ENCODE peak calls at places on chromosomes 6 and 20, in eight cellular contexts. V, G, K, Q, D, O, B and F are unnamed samples.

GRCh38 chr20:14959506-14960493 is 622.4 kb upstream of the FLRT3 start:
- DNase-seq in O (no peak), D (peak), K (no peak), Q (no peak), B (no peak), G (no peak), V (no peak), F (no peak)

GRCh38 chr20:45377191-45377775 is 842 bp downstream of the TP53TG5 start:
- DNase-seq in D (no peak), V (no peak), O (no peak), Q (no peak), K (no peak), B (no peak), G (no peak), F (no peak)

GRCh38 chr6:21827425-21828192 is 234.1 kb downstream of the SOX4 start:
- DNase-seq in K (no peak), G (no peak), B (no peak), Q (no peak), V (no peak), O (peak), D (no peak), F (no peak)

GRCh38 chr6:131427441-131428051 is 145.5 kb upstream of the ARG1 start:
- DNase-seq in G (no peak), D (no peak), Q (no peak), O (no peak), V (no peak), K (no peak), B (no peak), F (no peak)

GRCh38 chr20:49245921-49246740 is 26.9 kb downstream of the DDX27 start:
- DNase-seq in B (no peak), D (peak), V (no peak), G (no peak), K (no peak), Q (peak), O (peak), F (no peak)

GRCh38 chr6:114181629-114182028 is 161.2 kb downstream of the HS3ST5 start:
- DNase-seq in K (no peak), B (no peak), D (no peak), O (no peak), G (no peak), V (no peak), Q (no peak), F (no peak)

GRCh38 chr6:164099535-164099982 is 685.0 kb downstream of the QKI start:
- DNase-seq in D (no peak), G (no peak), Q (no peak), V (no peak), B (no peak), K (no peak), O (no peak), F (no peak)

GRCh38 chr20:33262658-33263065 is 20.4 kb upstream of the BPIFB1 start:
- DNase-seq in B (no peak), G (peak), O (peak), K (peak), Q (peak), D (peak), V (peak), F (no peak)

GRCh38 chr6:32139590-32139989 is 9.5 kb upstream of the FKBPL start:
- DNase-seq in D (no peak), V (no peak), Q (no peak), K (no peak), B (no peak), G (no peak), O (no peak), F (no peak)

GRCh38 chr6:100751590-100751989 is 129.5 kb downstream of the ASCC3 start:
- DNase-seq in B (no peak), V (no peak), G (no peak), O (no peak), K (no peak), Q (no peak), D (no peak), F (no peak)

GRCh38 chr6:164415832-164416563 is 893.4 kb downstream of the C6orf118 start:
- DNase-seq in V (no peak), Q (no peak), B (no peak), D (no peak), O (no peak), G (no peak), K (no peak), F (no peak)

GRCh38 chr6:40825085-40825484 is 213.9 kb downstream of the UNC5CL start:
- DNase-seq in D (no peak), G (no peak), O (no peak), V (no peak), B (no peak), K (no peak), Q (no peak), F (no peak)

GRCh38 chr6:25697537-25698340 is 45.7 kb downstream of the SCGN start:
- DNase-seq in G (no peak), K (no peak), Q (no peak), D (peak), O (no peak), B (no peak), V (no peak), F (no peak)

GRCh38 chr6:163876391-163876790 is 461.9 kb downstream of the QKI start:
- DNase-seq in V (no peak), Q (no peak), G (no peak), B (no peak), D (no peak), K (no peak), O (no peak), F (no peak)

GRCh38 chr20:24102290-24102689 is 113.7 kb upstream of the GGTLC1 start:
- DNase-seq in V (no peak), G (no peak), O (no peak), B (no peak), Q (peak), D (peak), K (no peak), F (no peak)

GRCh38 chr20:44247131-44247571 is at the start of gene GDAP1L1:
- DNase-seq in D (no peak), V (no peak), G (no peak), O (no peak), K (peak), B (no peak), Q (peak), F (no peak)

GRCh38 chr6:78268591-78268990 is 598.8 kb upstream of the IRAK1BP1 start:
- DNase-seq in G (no peak), B (no peak), D (peak), V (no peak), Q (no peak), O (no peak), K (no peak), F (no peak)

GRCh38 chr6:147651249-147652063 is 143.0 kb downstream of the SAMD5 start:
- DNase-seq in D (peak), K (no peak), Q (no peak), G (peak), B (no peak), O (peak), V (peak), F (no peak)

GRCh38 chr6:73854998-73855718 is 159.2 kb downstream of the CD109 start:
- DNase-seq in G (no peak), V (no peak), O (peak), K (no peak), Q (peak), D (peak), B (no peak), F (no peak)

GRCh38 chr20:61923371-61924166 is 142.1 kb downstream of the TAF4 start:
- DNase-seq in G (no peak), D (no peak), V (no peak), K (no peak), O (no peak), B (no peak), Q (no peak), F (no peak)

GRCh38 chr6:5328800-5329199 is 67.5 kb downstream of the FARS2 start:
- DNase-seq in D (no peak), V (no peak), K (no peak), O (no peak), Q (no peak), G (no peak), B (no peak), F (no peak)

GRCh38 chr20:9220874-9221547 is 152.1 kb downstream of the PLCB4 start:
- DNase-seq in Q (no peak), V (no peak), G (no peak), K (no peak), O (peak), B (no peak), D (no peak), F (no peak)

GRCh38 chr20:59148713-59149493 is 14.7 kb upstream of the ZNF831 start:
- DNase-seq in V (no peak), G (peak), O (no peak), Q (no peak), K (no peak), D (no peak), B (no peak), F (no peak)

GRCh38 chr20:37396520-37397075 is 50.7 kb downstream of the SRC start:
- DNase-seq in V (no peak), G (no peak), K (no peak), Q (no peak), D (no peak), B (no peak), O (no peak), F (no peak)

GRCh38 chr20:59718681-59719080 is 114.3 kb downstream of the PHACTR3 start:
- DNase-seq in B (no peak), G (peak), Q (no peak), V (no peak), K (peak), O (no peak), D (no peak), F (no peak)

GRCh38 chr6:43937236-43938177 is 167.5 kb downstream of the VEGFA start:
- DNase-seq in B (peak), Q (no peak), G (no peak), D (no peak), K (no peak), V (no peak), O (no peak), F (no peak)

GRCh38 chr6:17600527-17601388 is 656 bp downstream of the FAM8A1 start:
- DNase-seq in B (no peak), Q (no peak), V (peak), O (peak), G (no peak), K (no peak), D (peak), F (peak)

GRCh38 chr20:57619053-57619831 is 984 bp downstream of the ZBP1 start:
- DNase-seq in B (no peak), Q (no peak), K (no peak), O (no peak), D (no peak), V (peak), G (peak), F (peak)

GRCh38 chr6:118551063-118551672 is 3.1 kb downstream of the PLN start:
- DNase-seq in V (no peak), D (peak), G (no peak), Q (peak), B (no peak), K (no peak), O (peak), F (no peak)